ENCODE peak calls at places on chromosomes 11 and 22, in nine cellular contexts. X is esophagus squamous epithelium; F is SHP77; A is CD4-positive, alpha-beta T cell; B is mesenchymal stem cell; V is progenitor cell of endocrine pancreas; J is stimulated activated CD4-positive, alpha-beta T cell treated with anti-CD3 and anti-CD28 coated beads, Interleukin-1b, Interleukin-23, amount 100 ng/mL, for 24 hours; U is left ventricle myocardium superior; M is body of pancreas. W is an unnamed sample.

GRCh38 chr11:44286268-44286880 is 23.6 kb downstream of the ALX4 start:
- DNase-seq in V (peak), X (no peak), J (peak), F (peak), M (peak), A (peak), U (no peak), B (peak), W (peak)

GRCh38 chr11:64998141-64998540 is 1.4 kb upstream of the BATF2 start:
- DNase-seq in U (no peak), B (no peak), F (no peak), V (no peak), A (no peak), J (no peak), M (no peak), X (no peak), W (no peak)

GRCh38 chr11:69276165-69276564 is 17.8 kb upstream of the MYEOV start:
- DNase-seq in M (no peak), J (no peak), X (no peak), V (no peak), U (no peak), B (no peak), F (no peak), A (no peak), W (no peak)

GRCh38 chr11:45853616-45854219 is 6.4 kb downstream of the CRY2 start:
- DNase-seq in B (no peak), X (no peak), A (no peak), F (no peak), M (no peak), V (no peak), J (no peak), U (peak), W (no peak)

GRCh38 chr11:3879967-3880542 is 24.6 kb downstream of the STIM1 start:
- DNase-seq in M (peak), A (no peak), V (no peak), J (no peak), X (no peak), B (no peak), F (no peak), U (no peak), W (no peak)

GRCh38 chr22:48427731-48428211 is 1399.9 kb downstream of the BRD1 start:
- DNase-seq in F (no peak), U (no peak), V (no peak), A (no peak), J (no peak), X (no peak), B (no peak), M (no peak), W (no peak)

GRCh38 chr22:45543243-45543642 is 40.6 kb downstream of the FBLN1 start:
- DNase-seq in A (no peak), F (no peak), B (no peak), M (no peak), V (no peak), U (no peak), J (no peak), X (no peak), W (no peak)

GRCh38 chr11:73645972-73646631 is at the start of gene PLEKHB1:
- DNase-seq in F (no peak), V (no peak), U (peak), J (no peak), B (no peak), A (no peak), X (no peak), M (no peak), W (no peak)

GRCh38 chr22:23130697-23131096 is 11.1 kb downstream of the RSPH14 start:
- DNase-seq in U (peak), B (no peak), A (no peak), X (no peak), M (no peak), J (no peak), F (no peak), V (no peak), W (no peak)

GRCh38 chr11:42034821-42035220 is 575.4 kb upstream of the LRRC4C start:
- DNase-seq in F (no peak), V (no peak), X (no peak), A (no peak), B (no peak), J (no peak), M (no peak), U (no peak), W (no peak)

GRCh38 chr11:20277014-20277413 is 86.5 kb upstream of the HTATIP2 start:
- DNase-seq in F (no peak), A (no peak), V (no peak), X (no peak), J (no peak), U (no peak), B (no peak), M (no peak), W (no peak)

GRCh38 chr22:40204331-40205116 is 26.8 kb downstream of the TNRC6B start:
- DNase-seq in J (no peak), A (no peak), U (no peak), M (peak), V (no peak), X (no peak), B (peak), F (no peak), W (no peak)

GRCh38 chr22:19448076-19448607 is 631 bp upstream of the C22orf39 start:
- DNase-seq in A (no peak), F (peak), V (no peak), X (no peak), M (peak), J (no peak), U (no peak), B (peak), W (peak)

GRCh38 chr11:66546966-66547661 is 411 bp downstream of the ACTN3 start:
- DNase-seq in A (no peak), F (no peak), M (no peak), B (no peak), X (no peak), U (no peak), J (no peak), V (no peak), W (no peak)

GRCh38 chr11:16013649-16014275 is 342.6 kb downstream of the SOX6 start:
- DNase-seq in V (no peak), F (no peak), U (no peak), B (peak), A (no peak), J (no peak), M (no peak), X (no peak), W (no peak)

GRCh38 chr22:30208631-30209603 is 37.6 kb downstream of the LIF start:
- DNase-seq in V (no peak), X (no peak), U (peak), F (peak), J (no peak), B (peak), A (no peak), M (peak), W (no peak)

GRCh38 chr11:16252373-16252772 is 104.0 kb downstream of the SOX6 start:
- DNase-seq in A (no peak), F (no peak), U (no peak), X (no peak), J (no peak), V (no peak), M (no peak), B (peak), W (no peak)

GRCh38 chr11:107385361-107385982 is 72.2 kb downstream of the CWF19L2 start:
- DNase-seq in M (no peak), V (no peak), U (no peak), F (no peak), X (no peak), A (no peak), B (no peak), J (no peak), W (no peak)

GRCh38 chr22:49929553-49929979 is 11.1 kb downstream of the CRELD2 start:
- DNase-seq in M (peak), A (peak), F (peak), U (peak), X (no peak), V (peak), B (no peak), J (peak), W (peak)

GRCh38 chr22:41028841-41029240 is 63.6 kb upstream of the EP300 start:
- DNase-seq in A (no peak), J (no peak), V (no peak), X (no peak), B (peak), F (no peak), U (no peak), M (no peak), W (no peak)

GRCh38 chr22:36249160-36249559 is 3.8 kb upstream of the APOL1 start:
- DNase-seq in F (no peak), X (no peak), B (no peak), U (no peak), A (no peak), J (no peak), M (no peak), V (no peak), W (no peak)

GRCh38 chr11:68495872-68496271 is 35.3 kb downstream of the PPP6R3 start:
- DNase-seq in F (no peak), M (no peak), A (no peak), J (no peak), U (no peak), B (no peak), X (no peak), V (no peak), W (no peak)

W was measured in NCI-H2107.